ENCODE peak calls at places on chromosomes 3 and 15, in six cellular contexts. One of them, this sample, is unnamed.

GRCh38 chr3:171357721-171358120 is 102.5 kb downstream of the TNIK start:
- DNase-seq in MCF 10A: no peak
- DNase-seq in HTR-8/SVneo: no peak
- DNase-seq in skeletal muscle cell: no peak
- DNase-seq in fibroblast of lung: no peak
- DNase-seq in RPMI7951: no peak
- DNase-seq in this sample: no peak

GRCh38 chr3:154275965-154276364 is 48.3 kb downstream of the DHX36 start:
- DNase-seq in MCF 10A: no peak
- DNase-seq in HTR-8/SVneo: no peak
- DNase-seq in skeletal muscle cell: no peak
- DNase-seq in fibroblast of lung: no peak
- DNase-seq in RPMI7951: no peak
- DNase-seq in this sample: no peak

GRCh38 chr3:9793161-9793781 is 389 bp downstream of the ARPC4 start:
- DNase-seq in MCF 10A: no peak
- DNase-seq in HTR-8/SVneo: no peak
- DNase-seq in skeletal muscle cell: no peak
- DNase-seq in fibroblast of lung: peak; percentile 45
- DNase-seq in RPMI7951: peak; percentile 48
- DNase-seq in this sample: peak; percentile 38

GRCh38 chr3:134796313-134797079 is 1.4 kb downstream of the EPHB1 start:
- DNase-seq in MCF 10A: no peak
- DNase-seq in HTR-8/SVneo: no peak
- DNase-seq in skeletal muscle cell: no peak
- DNase-seq in fibroblast of lung: peak; percentile 3
- DNase-seq in RPMI7951: peak; percentile 41
- DNase-seq in this sample: no peak

GRCh38 chr3:89742546-89742945 is 635.1 kb downstream of the EPHA3 start:
- DNase-seq in MCF 10A: no peak
- DNase-seq in HTR-8/SVneo: no peak
- DNase-seq in skeletal muscle cell: no peak
- DNase-seq in fibroblast of lung: no peak
- DNase-seq in RPMI7951: no peak
- DNase-seq in this sample: no peak

GRCh38 chr3:140203510-140203909 is 268.5 kb downstream of the CLSTN2 start:
- DNase-seq in MCF 10A: no peak
- DNase-seq in HTR-8/SVneo: no peak
- DNase-seq in skeletal muscle cell: no peak
- DNase-seq in fibroblast of lung: no peak
- DNase-seq in RPMI7951: no peak
- DNase-seq in this sample: no peak

GRCh38 chr15:33941279-33942063 is 26.8 kb upstream of the CHRM5 start:
- DNase-seq in MCF 10A: no peak
- DNase-seq in HTR-8/SVneo: no peak
- DNase-seq in skeletal muscle cell: no peak
- DNase-seq in fibroblast of lung: no peak
- DNase-seq in RPMI7951: no peak
- DNase-seq in this sample: no peak

GRCh38 chr3:65439641-65440040 is 599.1 kb downstream of the MAGI1 start:
- DNase-seq in MCF 10A: peak; percentile 66
- DNase-seq in HTR-8/SVneo: peak; percentile 25
- DNase-seq in skeletal muscle cell: peak; percentile 16
- DNase-seq in fibroblast of lung: peak; percentile 76
- DNase-seq in RPMI7951: peak; percentile 51
- DNase-seq in this sample: no peak

GRCh38 chr3:112437146-112438022 is 61.9 kb downstream of the BTLA start:
- DNase-seq in MCF 10A: peak; percentile 63
- DNase-seq in HTR-8/SVneo: no peak
- DNase-seq in skeletal muscle cell: peak; percentile 17
- DNase-seq in fibroblast of lung: peak; percentile 57
- DNase-seq in RPMI7951: peak; percentile 50
- DNase-seq in this sample: no peak

This sample was measured in activated naive CD8-positive, alpha-beta T cell treated with anti-CD3 and anti-CD28 coated beads, Interleukin-2, amount 50 U/mL, for 24 hours.